ENCODE peak calls at places on chromosome 3, in nine cellular contexts. One of them, this sample, is unnamed. For H3K4me1, the result is how much of the 10 kb centered on the place peaks cover.

GRCh38 chr3:150556792-150557191 is 10.2 kb downstream of the EIF2A start:
- DNase-seq in upper lobe of left lung: no peak
- DNase-seq in heart left ventricle: no peak
- DNase-seq in cardiac muscle cell: no peak
- DNase-seq in K562: no peak
- DNase-seq in left lung: no peak
- DNase-seq in psoas muscle: no peak
- DNase-seq in left ventricle myocardium inferior: no peak
- DNase-seq in IMR-90: no peak
- DNase-seq in this sample: no peak

GRCh38 chr3:16928386-16929132 is 43.8 kb downstream of the PLCL2 start:
- DNase-seq in upper lobe of left lung: no peak
- DNase-seq in IMR-90: no peak
- DNase-seq in left ventricle myocardium inferior: no peak
- DNase-seq in cardiac muscle cell: no peak
- DNase-seq in heart left ventricle: no peak
- DNase-seq in K562: no peak
- DNase-seq in left lung: no peak
- DNase-seq in psoas muscle: no peak
- DNase-seq in this sample: no peak

GRCh38 chr3:152352559-152352958 is 83.8 kb downstream of the MBNL1 start:
- DNase-seq in upper lobe of left lung: no peak
- DNase-seq in left ventricle myocardium inferior: no peak
- DNase-seq in left lung: no peak
- DNase-seq in K562: no peak
- DNase-seq in psoas muscle: no peak
- DNase-seq in IMR-90: no peak
- DNase-seq in heart left ventricle: no peak
- DNase-seq in cardiac muscle cell: no peak
- DNase-seq in this sample: no peak

GRCh38 chr3:127233371-127233770 is 40.4 kb downstream of the PRR23E start:
- DNase-seq in left ventricle myocardium inferior: no peak
- DNase-seq in psoas muscle: no peak
- DNase-seq in IMR-90: no peak
- DNase-seq in left lung: no peak
- DNase-seq in cardiac muscle cell: peak
- DNase-seq in heart left ventricle: no peak
- DNase-seq in K562: no peak
- DNase-seq in upper lobe of left lung: no peak
- DNase-seq in this sample: no peak

GRCh38 chr3:128488995-128489859 is 3.8 kb downstream of the GATA2 start:
- DNase-seq in upper lobe of left lung: no peak
- DNase-seq in IMR-90: no peak
- DNase-seq in psoas muscle: peak
- DNase-seq in K562: peak
- DNase-seq in left lung: no peak
- DNase-seq in heart left ventricle: peak
- DNase-seq in cardiac muscle cell: peak
- DNase-seq in left ventricle myocardium inferior: peak
- DNase-seq in this sample: peak

GRCh38 chr3:184734903-184735630 is 23.2 kb upstream of the MAGEF1 start:
- DNase-seq in left ventricle myocardium inferior: no peak
- DNase-seq in psoas muscle: no peak
- DNase-seq in left lung: peak
- DNase-seq in cardiac muscle cell: no peak
- DNase-seq in heart left ventricle: no peak
- DNase-seq in IMR-90: no peak
- DNase-seq in K562: no peak
- DNase-seq in upper lobe of left lung: peak
- DNase-seq in this sample: no peak

GRCh38 chr3:23017800-23018199 is 185.3 kb upstream of the UBE2E2 start:
- DNase-seq in cardiac muscle cell: peak
- DNase-seq in upper lobe of left lung: no peak
- DNase-seq in IMR-90: peak
- DNase-seq in K562: no peak
- DNase-seq in left ventricle myocardium inferior: no peak
- DNase-seq in heart left ventricle: no peak
- DNase-seq in psoas muscle: no peak
- DNase-seq in left lung: no peak
- DNase-seq in this sample: no peak

GRCh38 chr3:11230125-11230524 is 42.1 kb upstream of the ATG7 start:
- DNase-seq in K562: no peak
- DNase-seq in psoas muscle: no peak
- DNase-seq in cardiac muscle cell: no peak
- DNase-seq in IMR-90: no peak
- DNase-seq in left lung: no peak
- DNase-seq in left ventricle myocardium inferior: no peak
- DNase-seq in upper lobe of left lung: no peak
- DNase-seq in heart left ventricle: no peak
- DNase-seq in this sample: no peak

GRCh38 chr3:185164428-185165217 is 11.8 kb upstream of the C3orf70 start:
- DNase-seq in K562: no peak
- DNase-seq in heart left ventricle: no peak
- DNase-seq in left lung: no peak
- DNase-seq in cardiac muscle cell: no peak
- DNase-seq in psoas muscle: no peak
- DNase-seq in upper lobe of left lung: no peak
- DNase-seq in IMR-90: no peak
- DNase-seq in left ventricle myocardium inferior: no peak
- DNase-seq in this sample: no peak

GRCh38 chr3:30156586-30157498 is 449.6 kb upstream of the TGFBR2 start:
- DNase-seq in upper lobe of left lung: no peak
- DNase-seq in left ventricle myocardium inferior: no peak
- DNase-seq in left lung: no peak
- DNase-seq in IMR-90: peak
- DNase-seq in psoas muscle: no peak
- DNase-seq in cardiac muscle cell: peak
- DNase-seq in heart left ventricle: no peak
- DNase-seq in K562: no peak
- DNase-seq in this sample: no peak

GRCh38 chr3:31106204-31106603 is 211.7 kb upstream of the GADL1 start:
- DNase-seq in IMR-90: peak
- DNase-seq in psoas muscle: peak
- DNase-seq in left lung: no peak
- DNase-seq in K562: no peak
- DNase-seq in heart left ventricle: no peak
- DNase-seq in left ventricle myocardium inferior: no peak
- DNase-seq in upper lobe of left lung: no peak
- DNase-seq in cardiac muscle cell: peak
- DNase-seq in this sample: no peak

GRCh38 chr3:40871411-40871810 is 327.9 kb upstream of the CTNNB1 start:
- DNase-seq in psoas muscle: no peak
- DNase-seq in left ventricle myocardium inferior: no peak
- DNase-seq in upper lobe of left lung: no peak
- DNase-seq in left lung: no peak
- DNase-seq in cardiac muscle cell: no peak
- DNase-seq in K562: no peak
- DNase-seq in IMR-90: no peak
- DNase-seq in heart left ventricle: no peak
- DNase-seq in this sample: no peak

GRCh38 chr3:187012609-187013051 is 82.3 kb downstream of the ST6GAL1 start:
- DNase-seq in left ventricle myocardium inferior: no peak
- DNase-seq in cardiac muscle cell: peak
- DNase-seq in K562: no peak
- DNase-seq in heart left ventricle: peak
- DNase-seq in IMR-90: peak
- DNase-seq in psoas muscle: no peak
- DNase-seq in upper lobe of left lung: peak
- DNase-seq in left lung: no peak
- DNase-seq in this sample: no peak

GRCh38 chr3:183502782-183503181 is 52.7 kb downstream of the KLHL6 start:
- DNase-seq in left lung: no peak
- DNase-seq in upper lobe of left lung: peak
- DNase-seq in left ventricle myocardium inferior: no peak
- DNase-seq in cardiac muscle cell: peak
- DNase-seq in heart left ventricle: no peak
- DNase-seq in K562: no peak
- DNase-seq in psoas muscle: no peak
- DNase-seq in IMR-90: no peak
- DNase-seq in this sample: no peak

DNA sequence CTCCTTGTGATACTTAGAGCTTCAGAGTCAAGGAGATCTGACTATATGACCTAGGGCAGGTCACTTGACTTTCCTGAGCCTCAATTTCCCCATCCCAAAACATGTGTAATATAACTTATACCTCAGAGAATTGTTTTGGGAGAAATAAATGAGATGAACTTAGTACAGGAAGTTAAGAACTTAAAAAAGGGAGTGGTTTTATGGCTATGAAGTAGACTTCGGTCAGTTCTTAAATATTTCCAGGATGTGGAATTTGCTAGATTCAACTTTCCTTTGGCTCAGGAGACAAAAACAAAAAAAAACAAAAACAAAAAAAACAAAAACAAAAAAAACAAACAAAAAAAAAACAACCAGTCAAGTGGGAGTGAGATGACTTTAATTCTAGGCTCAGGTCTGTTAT is 116.7 kb downstream of the EDEM1 start:
- DNase-seq in psoas muscle: no peak
- DNase-seq in cardiac muscle cell: no peak
- DNase-seq in left lung: no peak
- DNase-seq in heart left ventricle: no peak
- DNase-seq in left ventricle myocardium inferior: no peak
- DNase-seq in IMR-90: no peak
- DNase-seq in upper lobe of left lung: no peak
- DNase-seq in K562: no peak
- DNase-seq in this sample: no peak
- H3K4me1 ChIP-seq in psoas muscle: under half
- H3K4me1 ChIP-seq in cardiac muscle cell: under half
- H3K4me1 ChIP-seq in left lung: under half
- H3K4me1 ChIP-seq in heart left ventricle: under half
- H3K4me1 ChIP-seq in left ventricle myocardium inferior: under half
- H3K4me1 ChIP-seq in IMR-90: under half
- H3K4me1 ChIP-seq in upper lobe of left lung: under half
- H3K4me1 ChIP-seq in K562: under half
- H3K4me1 ChIP-seq in this sample: under half

DNA sequence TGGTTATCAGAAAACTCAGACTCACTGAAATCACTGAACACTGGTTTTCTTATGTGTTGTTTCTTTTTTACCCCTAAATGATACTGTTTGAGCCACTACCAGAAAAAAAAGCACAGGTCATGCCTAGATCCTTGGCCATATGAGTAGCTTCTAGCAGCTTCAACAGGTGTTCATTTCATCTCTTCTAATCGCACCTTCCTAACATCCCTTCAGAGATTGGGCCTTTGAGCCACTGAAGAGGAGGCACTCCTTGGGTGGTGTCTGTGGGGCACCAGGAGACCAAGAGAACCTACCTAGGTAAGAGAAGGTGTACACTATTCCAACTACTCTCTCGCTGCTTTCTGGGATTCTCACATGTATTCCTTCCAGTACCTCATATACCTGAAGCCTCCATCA is 2.5 kb downstream of the HEG1 start:
- DNase-seq in psoas muscle: no peak
- DNase-seq in cardiac muscle cell: no peak
- DNase-seq in K562: no peak
- DNase-seq in IMR-90: no peak
- DNase-seq in left ventricle myocardium inferior: no peak
- DNase-seq in left lung: no peak
- DNase-seq in upper lobe of left lung: no peak
- DNase-seq in heart left ventricle: no peak
- DNase-seq in this sample: no peak
- TF ChIP-seq CTCF in psoas muscle: no peak
- TF ChIP-seq CTCF in cardiac muscle cell: no peak
- TF ChIP-seq CTCF in K562: no peak
- TF ChIP-seq CTCF in IMR-90: no peak
- TF ChIP-seq CTCF in left ventricle myocardium inferior: no peak
- TF ChIP-seq CTCF in left lung: no peak
- TF ChIP-seq CTCF in upper lobe of left lung: no peak
- TF ChIP-seq CTCF in heart left ventricle: no peak
- TF ChIP-seq CTCF in this sample: no peak

GRCh38 chr3:56758539-56758981 is 43.2 kb downstream of the ARHGEF3 start:
- DNase-seq in heart left ventricle: no peak
- DNase-seq in IMR-90: peak
- DNase-seq in left lung: peak
- DNase-seq in K562: no peak
- DNase-seq in upper lobe of left lung: peak
- DNase-seq in psoas muscle: no peak
- DNase-seq in left ventricle myocardium inferior: no peak
- DNase-seq in cardiac muscle cell: peak
- DNase-seq in this sample: no peak
- H3K4me1 ChIP-seq in heart left ventricle: under half
- H3K4me1 ChIP-seq in IMR-90: under half
- H3K4me1 ChIP-seq in left lung: half or more
- H3K4me1 ChIP-seq in K562: under half
- H3K4me1 ChIP-seq in upper lobe of left lung: half or more
- H3K4me1 ChIP-seq in psoas muscle: under half
- H3K4me1 ChIP-seq in left ventricle myocardium inferior: half or more
- H3K4me1 ChIP-seq in cardiac muscle cell: under half
- H3K4me1 ChIP-seq in this sample: half or more

GRCh38 chr3:48120223-48120622 is 68.0 kb downstream of the CDC25A start:
- DNase-seq in left lung: no peak
- DNase-seq in cardiac muscle cell: no peak
- DNase-seq in left ventricle myocardium inferior: no peak
- DNase-seq in upper lobe of left lung: no peak
- DNase-seq in K562: no peak
- DNase-seq in heart left ventricle: no peak
- DNase-seq in IMR-90: no peak
- DNase-seq in psoas muscle: no peak
- DNase-seq in this sample: no peak
- TF ChIP-seq CTCF in left lung: no peak
- TF ChIP-seq CTCF in cardiac muscle cell: no peak
- TF ChIP-seq CTCF in left ventricle myocardium inferior: no peak
- TF ChIP-seq CTCF in upper lobe of left lung: no peak
- TF ChIP-seq CTCF in K562: no peak
- TF ChIP-seq CTCF in heart left ventricle: no peak
- TF ChIP-seq CTCF in IMR-90: no peak
- TF ChIP-seq CTCF in psoas muscle: no peak
- TF ChIP-seq CTCF in this sample: no peak

GRCh38 chr3:66409771-66410355 is 91.0 kb downstream of the LRIG1 start:
- DNase-seq in left lung: no peak
- DNase-seq in left ventricle myocardium inferior: no peak
- DNase-seq in cardiac muscle cell: no peak
- DNase-seq in heart left ventricle: no peak
- DNase-seq in IMR-90: no peak
- DNase-seq in K562: no peak
- DNase-seq in upper lobe of left lung: no peak
- DNase-seq in psoas muscle: no peak
- DNase-seq in this sample: no peak

GRCh38 chr3:66406841-66407240 is 94.0 kb downstream of the LRIG1 start:
- DNase-seq in upper lobe of left lung: no peak
- DNase-seq in left ventricle myocardium inferior: no peak
- DNase-seq in K562: no peak
- DNase-seq in psoas muscle: no peak
- DNase-seq in heart left ventricle: no peak
- DNase-seq in left lung: no peak
- DNase-seq in IMR-90: no peak
- DNase-seq in cardiac muscle cell: no peak
- DNase-seq in this sample: no peak

GRCh38 chr3:66410371-66410770 is 90.5 kb downstream of the LRIG1 start:
- DNase-seq in psoas muscle: no peak
- DNase-seq in cardiac muscle cell: no peak
- DNase-seq in left ventricle myocardium inferior: no peak
- DNase-seq in heart left ventricle: no peak
- DNase-seq in K562: no peak
- DNase-seq in IMR-90: no peak
- DNase-seq in left lung: no peak
- DNase-seq in upper lobe of left lung: no peak
- DNase-seq in this sample: no peak

GRCh38 chr3:66407281-66408218 is 93.3 kb downstream of the LRIG1 start:
- DNase-seq in left ventricle myocardium inferior: peak
- DNase-seq in heart left ventricle: peak
- DNase-seq in left lung: no peak
- DNase-seq in psoas muscle: peak
- DNase-seq in IMR-90: peak
- DNase-seq in upper lobe of left lung: peak
- DNase-seq in K562: peak
- DNase-seq in cardiac muscle cell: peak
- DNase-seq in this sample: peak

GRCh38 chr3:66408458-66408857 is 92.4 kb downstream of the LRIG1 start:
- DNase-seq in K562: no peak
- DNase-seq in psoas muscle: no peak
- DNase-seq in upper lobe of left lung: no peak
- DNase-seq in left ventricle myocardium inferior: no peak
- DNase-seq in left lung: no peak
- DNase-seq in heart left ventricle: no peak
- DNase-seq in IMR-90: no peak
- DNase-seq in cardiac muscle cell: no peak
- DNase-seq in this sample: no peak
- H3K4me1 ChIP-seq in K562: under half
- H3K4me1 ChIP-seq in psoas muscle: half or more
- H3K4me1 ChIP-seq in upper lobe of left lung: under half
- H3K4me1 ChIP-seq in left ventricle myocardium inferior: half or more
- H3K4me1 ChIP-seq in left lung: under half
- H3K4me1 ChIP-seq in heart left ventricle: under half
- H3K4me1 ChIP-seq in IMR-90: under half
- H3K4me1 ChIP-seq in cardiac muscle cell: under half
- H3K4me1 ChIP-seq in this sample: under half

This sample was measured in upper lobe of right lung.